ENCODE peak calls at places on chromosomes 11 and 22, in six cellular contexts. N, W, B, A, G and D are unnamed samples.

GRCh38 chr11:119418759-119419158 is 4.2 kb downstream of the THY1 start:
- DNase-seq in A (no peak), B (no peak), G (no peak), W (no peak), N (no peak), D (no peak)

GRCh38 chr22:44931077-44931540 is 78.7 kb downstream of the PHF21B start:
- DNase-seq in B (peak), N (no peak), A (no peak), G (no peak), W (no peak), D (no peak)

GRCh38 chr11:132168326-132168725 is 797.9 kb downstream of the NTM start:
- DNase-seq in N (no peak), B (no peak), W (no peak), A (no peak), G (no peak), D (no peak)

GRCh38 chr11:44575288-44575672 is 9.8 kb downstream of the CD82 start:
- DNase-seq in W (no peak), G (no peak), N (no peak), A (no peak), B (no peak), D (no peak)

GRCh38 chr22:30694171-30694637 is 470 bp upstream of the OSBP2 start:
- DNase-seq in G (peak), N (peak), B (peak), A (peak), W (peak), D (no peak)

GRCh38 chr22:42169055-42169469 is 38.5 kb upstream of the CYP2D6 start:
- DNase-seq in B (peak), W (peak), A (peak), G (peak), N (peak), D (no peak)

GRCh38 chr11:45880772-45881570 is 4.5 kb upstream of the MAPK8IP1 start:
- DNase-seq in B (no peak), W (no peak), G (no peak), N (no peak), A (no peak), D (no peak)

GRCh38 chr11:117944554-117944953 is 15.4 kb upstream of the TMPRSS13 start:
- DNase-seq in N (no peak), B (no peak), A (no peak), G (no peak), W (no peak), D (no peak)

GRCh38 chr11:72668645-72669347 is 5.4 kb downstream of the PDE2A start:
- DNase-seq in B (no peak), G (no peak), A (no peak), W (no peak), N (peak), D (no peak)

GRCh38 chr11:28049338-28050216 is 58.4 kb downstream of the KIF18A start:
- DNase-seq in B (no peak), N (no peak), W (no peak), G (no peak), A (no peak), D (no peak)

GRCh38 chr11:120133216-120134105 is 4.5 kb downstream of the TRIM29 start:
- DNase-seq in B (no peak), G (peak), A (peak), W (peak), N (no peak), D (no peak)

GRCh38 chr11:13348305-13348704 is 70.7 kb downstream of the BMAL1 start:
- DNase-seq in A (no peak), N (no peak), B (no peak), W (no peak), G (no peak), D (no peak)

GRCh38 chr11:121437018-121437685 is 15.0 kb upstream of the SORL1 start:
- DNase-seq in G (no peak), W (no peak), N (no peak), A (no peak), B (no peak), D (no peak)

GRCh38 chr11:108870373-108871020 is 205.6 kb downstream of the DDX10 start:
- DNase-seq in W (no peak), N (no peak), B (no peak), A (no peak), G (no peak), D (no peak)

GRCh38 chr11:86234831-86235461 is 9.6 kb upstream of the EED start:
- DNase-seq in B (no peak), G (no peak), W (no peak), A (no peak), N (no peak), D (no peak)

GRCh38 chr11:124656759-124657627 is 16.5 kb downstream of the SIAE start:
- DNase-seq in N (no peak), A (no peak), G (no peak), B (no peak), W (no peak), D (no peak)

GRCh38 chr11:132913886-132914285 is 618.4 kb downstream of the OPCML start:
- DNase-seq in W (no peak), G (no peak), B (no peak), N (no peak), A (no peak), D (no peak)

GRCh38 chr11:112408551-112408950 is 147.9 kb upstream of the PLET1 start:
- DNase-seq in W (no peak), G (no peak), B (no peak), N (no peak), A (no peak), D (no peak)

GRCh38 chr11:92527467-92527866 is 302.8 kb downstream of the FAT3 start:
- DNase-seq in A (no peak), G (no peak), B (no peak), N (no peak), W (no peak), D (no peak)

GRCh38 chr22:19810381-19811141 is 44.1 kb downstream of the GNB1L start:
- DNase-seq in W (no peak), N (no peak), B (no peak), A (no peak), G (peak), D (no peak)

GRCh38 chr11:112042961-112043304 is 17.7 kb downstream of the DLAT start:
- DNase-seq in B (no peak), A (no peak), N (no peak), W (no peak), G (no peak), D (no peak)

GRCh38 chr11:84019576-84020194 is 733.5 kb upstream of the CCDC90B start:
- DNase-seq in A (no peak), G (no peak), B (no peak), W (no peak), N (no peak), D (no peak)

GRCh38 chr11:6655790-6656580 is at the start of gene DCHS1:
- DNase-seq in G (peak), B (peak), A (no peak), W (no peak), N (no peak), D (no peak)

GRCh38 chr22:46528121-46528610 is 9.3 kb downstream of the CELSR1 start:
- DNase-seq in G (no peak), A (peak), B (no peak), W (no peak), N (no peak), D (no peak)

GRCh38 chr11:115194798-115195101 is 309.5 kb downstream of the CADM1 start:
- DNase-seq in A (no peak), N (no peak), W (no peak), G (no peak), B (no peak), D (no peak)

GRCh38 chr11:12148466-12148865 is 38.1 kb downstream of the MICAL2 start:
- DNase-seq in N (no peak), A (no peak), W (no peak), B (no peak), G (no peak), D (no peak)

GRCh38 chr11:132803436-132803835 is 728.9 kb downstream of the OPCML start:
- DNase-seq in A (no peak), B (no peak), N (no peak), W (no peak), G (no peak), D (no peak)

GRCh38 chr11:60871378-60872061 is 4.2 kb downstream of the ZP1 start:
- DNase-seq in B (no peak), N (no peak), A (no peak), W (no peak), G (no peak), D (no peak)

GRCh38 chr22:30169002-30169401 is 77.6 kb downstream of the LIF start:
- DNase-seq in W (no peak), N (no peak), G (no peak), A (no peak), B (no peak), D (no peak)

GRCh38 chr11:3609416-3610265 is 32.2 kb downstream of the ART5 start:
- DNase-seq in B (no peak), N (peak), W (peak), A (peak), G (peak), D (no peak)

GRCh38 chr11:62694455-62695167 is 5.3 kb upstream of the LRRN4CL start:
- DNase-seq in W (peak), N (peak), B (peak), A (peak), G (peak), D (no peak)

GRCh38 chr22:40757071-40757470 is 62.1 kb downstream of the SLC25A17 start:
- DNase-seq in A (no peak), W (no peak), G (no peak), B (no peak), N (no peak), D (no peak)

GRCh38 chr22:20268350-20269012 is 363 bp upstream of the RTN4R start:
- DNase-seq in G (peak), N (peak), A (peak), B (peak), W (peak), D (no peak)

GRCh38 chr11:110832080-110832479 is 119.8 kb upstream of the ARHGAP20 start:
- DNase-seq in B (no peak), N (no peak), W (no peak), G (no peak), A (no peak), D (no peak)

GRCh38 chr11:8652140-8652539 is 30.3 kb downstream of the TRIM66 start:
- DNase-seq in B (no peak), N (no peak), G (no peak), W (no peak), A (no peak), D (no peak)

GRCh38 chr11:134445601-134446325 is 33.7 kb upstream of the B3GAT1 start:
- DNase-seq in W (no peak), B (no peak), A (no peak), N (no peak), G (no peak), D (no peak)

GRCh38 chr22:36224245-36224644 is 15.1 kb downstream of the APOL2 start:
- DNase-seq in B (no peak), A (no peak), G (no peak), N (no peak), W (no peak), D (no peak)

GRCh38 chr11:63666874-63667273 is 4.3 kb downstream of the ATL3 start:
- DNase-seq in N (no peak), B (no peak), A (no peak), W (no peak), G (no peak), D (no peak)

GRCh38 chr11:97966901-97967300 is 1053.8 kb upstream of the CNTN5 start:
- DNase-seq in N (no peak), G (no peak), A (no peak), B (no peak), W (no peak), D (no peak)

DNA sequence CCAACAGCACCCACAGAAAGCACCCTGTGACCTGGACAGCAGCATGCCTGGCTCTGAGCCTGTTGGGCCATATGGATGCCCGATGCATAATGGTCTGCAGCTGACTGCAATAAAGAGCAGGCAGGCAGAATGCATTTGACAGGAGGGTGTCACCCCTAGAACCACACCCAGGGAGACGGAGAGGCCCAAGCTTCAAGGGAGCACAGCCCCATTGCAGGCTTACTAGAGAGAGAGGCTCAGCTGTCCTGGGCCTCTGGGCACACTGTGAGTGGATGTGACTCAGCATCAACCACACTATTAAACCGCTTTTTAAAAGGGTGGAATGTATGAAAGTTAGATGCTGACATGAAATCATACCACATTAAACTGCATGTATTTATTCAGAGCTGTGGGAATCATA is 365.3 kb downstream of the CTTN start:
- DNase-seq in G (no peak), W (no peak), A (no peak), B (no peak), N (no peak), D (no peak)
- H3K4me3 ChIP-seq in G (no peak), W (no peak), A (no peak), B (no peak), N (peak), D (no peak)

DNA sequence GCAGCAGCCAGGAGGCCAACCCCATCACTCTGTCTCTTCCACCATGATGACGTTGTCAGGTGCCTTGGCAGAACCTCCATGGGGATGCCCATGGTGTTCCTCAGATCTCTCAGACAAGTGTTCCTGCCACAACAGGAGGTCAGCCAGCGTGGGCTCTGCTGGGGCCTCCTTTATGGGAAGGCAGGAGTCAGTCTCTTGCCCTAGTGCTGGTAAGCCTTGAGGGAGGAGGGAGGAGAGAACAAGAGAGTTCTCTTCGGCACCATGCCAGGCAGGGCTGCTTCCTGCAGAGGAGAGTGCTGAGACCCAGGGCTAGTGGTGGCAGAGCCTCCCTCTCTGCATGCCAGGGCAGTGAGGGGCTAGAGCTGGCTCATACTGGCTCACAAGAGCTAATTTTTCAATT is 32.5 kb downstream of the GNAZ start:
- DNase-seq in G (no peak), B (no peak), N (no peak), A (no peak), W (no peak), D (no peak)
- H3K4me3 ChIP-seq in G (no peak), B (no peak), N (no peak), A (no peak), W (no peak), D (no peak)

GRCh38 chr11:78961938-78962701 is 387.5 kb upstream of the NARS2 start:
- DNase-seq in B (no peak), A (no peak), W (no peak), N (peak), G (peak), D (no peak)
- H3K4me3 ChIP-seq in B (no peak), A (no peak), W (no peak), N (peak), G (no peak), D (no peak)

GRCh38 chr11:76782526-76783293 is 446 bp upstream of the TSKU start:
- DNase-seq in W (peak), G (peak), A (peak), N (peak), B (peak), D (no peak)

GRCh38 chr11:76785513-76785912 is 2.4 kb downstream of the TSKU start:
- DNase-seq in A (peak), B (no peak), N (no peak), W (no peak), G (peak), D (no peak)

GRCh38 chr11:76783294-76783900 is at the start of gene TSKU:
- DNase-seq in A (peak), W (no peak), B (no peak), G (no peak), N (peak), D (no peak)

GRCh38 chr11:76781861-76782500 is 1.2 kb upstream of the TSKU start:
- DNase-seq in G (no peak), W (no peak), B (no peak), A (no peak), N (no peak), D (no peak)

GRCh38 chr11:76783901-76784813 is 1.0 kb downstream of the TSKU start:
- DNase-seq in B (peak), W (no peak), G (peak), N (peak), A (peak), D (no peak)
- H3K4me3 ChIP-seq in B (peak), W (peak), G (peak), N (peak), A (peak), D (peak)

DNA sequence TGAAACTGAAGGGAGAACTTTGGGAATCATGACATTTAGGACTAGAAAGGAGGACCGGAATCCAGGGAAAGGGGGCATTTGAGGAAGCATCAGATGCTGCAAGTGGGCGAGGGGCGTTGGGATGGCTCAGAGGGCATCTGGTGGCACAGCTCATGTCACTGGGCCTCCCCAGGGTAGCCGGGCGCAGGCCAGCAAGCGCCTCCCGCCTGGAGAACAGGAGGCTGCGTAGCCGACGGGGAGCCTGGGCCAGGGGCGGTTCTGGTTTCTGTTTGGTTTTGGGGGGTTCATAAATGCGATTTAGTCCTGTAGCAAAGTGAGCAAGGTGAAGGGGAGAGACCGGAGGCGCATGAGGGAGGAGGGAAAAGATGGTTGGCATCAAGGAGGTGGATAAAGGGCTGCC is 443 bp upstream of the ST14 start:
- DNase-seq in A (no peak), W (no peak), G (no peak), N (no peak), B (no peak), D (no peak)
- H3K4me3 ChIP-seq in A (peak), W (no peak), G (no peak), N (no peak), B (no peak), D (peak)

GRCh38 chr11:116581349-116581748 is 191.4 kb downstream of the BUD13 start:
- DNase-seq in B (no peak), W (no peak), G (no peak), N (no peak), A (no peak), D (no peak)
- H3K4me3 ChIP-seq in B (no peak), W (no peak), G (no peak), N (no peak), A (no peak), D (no peak)

DNA sequence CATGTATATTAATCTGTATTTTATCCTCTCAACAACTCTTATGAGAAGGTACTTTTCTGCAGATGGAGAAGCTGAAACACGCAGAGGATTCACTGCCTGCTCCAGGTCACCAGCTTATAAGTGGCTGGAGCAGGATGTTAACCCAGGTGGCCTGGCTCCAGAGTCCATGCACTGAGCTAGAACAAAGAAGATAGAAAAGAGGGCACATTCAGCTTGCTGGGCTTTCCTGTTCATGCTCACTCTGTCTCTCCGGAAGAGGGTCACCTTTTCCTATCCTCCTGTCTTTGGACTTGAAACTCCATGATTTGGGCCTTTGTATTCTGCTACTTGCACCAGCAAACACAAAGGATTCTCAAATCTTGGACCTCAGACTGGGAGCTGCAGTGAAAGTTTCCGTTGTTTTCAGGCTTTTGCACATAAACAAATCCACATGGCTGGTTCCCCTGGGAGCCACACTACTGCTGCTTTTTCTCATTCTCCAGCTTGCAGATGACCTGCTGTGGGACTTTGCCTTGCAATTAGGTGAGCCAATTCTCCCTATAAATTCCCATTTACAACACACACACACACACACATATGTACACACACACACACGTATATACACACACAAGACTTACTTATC is 117.3 kb upstream of the GRK3 start:
- DNase-seq in N (no peak), G (no peak), W (no peak), A (no peak), B (no peak), D (no peak)
- H3K4me3 ChIP-seq in N (no peak), G (peak), W (no peak), A (no peak), B (no peak), D (no peak)